ENCODE peak calls at places on chromosome 2, in six cellular contexts. N is GM23248; X is left ventricle myocardium inferior; E is IMR-90; I is fibroblast of lung; H is CD8-positive, alpha-beta T cell. G is an unnamed sample.

GRCh38 chr2:17413031-17413430 is 105.2 kb downstream of the RAD51AP2 start:
- DNase-seq in N (peak; percentile 27), X (no peak), E (peak; percentile 2), I (peak; percentile 94), H (no peak), G (no peak)

GRCh38 chr2:238492905-238493304 is 66.2 kb downstream of the ASB1 start:
- DNase-seq in N (no peak), X (no peak), E (no peak), I (no peak), H (no peak), G (no peak)

GRCh38 chr2:147110317-147110716 is 734.5 kb upstream of the ACVR2A start:
- DNase-seq in N (peak; percentile 57), X (no peak), E (no peak), I (peak; percentile 47), H (no peak), G (no peak)

GRCh38 chr2:150495993-150496627 is 8.6 kb upstream of the RND3 start:
- DNase-seq in N (peak; percentile 96), X (no peak), E (peak; percentile 99), I (peak; percentile 98), H (no peak), G (peak; percentile 91)

GRCh38 chr2:147177449-147177848 is 667.4 kb upstream of the ACVR2A start:
- DNase-seq in N (peak; percentile 69), X (no peak), E (no peak), I (peak; percentile 47), H (no peak), G (no peak)

GRCh38 chr2:33366473-33366872 is 110.0 kb upstream of the RASGRP3 start:
- DNase-seq in N (peak; percentile 68), X (peak; percentile 35), E (no peak), I (peak; percentile 93), H (no peak), G (no peak)

GRCh38 chr2:240420206-240420899 is 15.1 kb upstream of the GPC1 start:
- DNase-seq in N (no peak), X (no peak), E (no peak), I (no peak), H (no peak), G (no peak)

GRCh38 chr2:27960237-27960912 is 69.8 kb downstream of the BABAM2 start:
- DNase-seq in N (peak; percentile 95), X (no peak), E (peak; percentile 93), I (peak; percentile 97), H (no peak), G (no peak)

DNA sequence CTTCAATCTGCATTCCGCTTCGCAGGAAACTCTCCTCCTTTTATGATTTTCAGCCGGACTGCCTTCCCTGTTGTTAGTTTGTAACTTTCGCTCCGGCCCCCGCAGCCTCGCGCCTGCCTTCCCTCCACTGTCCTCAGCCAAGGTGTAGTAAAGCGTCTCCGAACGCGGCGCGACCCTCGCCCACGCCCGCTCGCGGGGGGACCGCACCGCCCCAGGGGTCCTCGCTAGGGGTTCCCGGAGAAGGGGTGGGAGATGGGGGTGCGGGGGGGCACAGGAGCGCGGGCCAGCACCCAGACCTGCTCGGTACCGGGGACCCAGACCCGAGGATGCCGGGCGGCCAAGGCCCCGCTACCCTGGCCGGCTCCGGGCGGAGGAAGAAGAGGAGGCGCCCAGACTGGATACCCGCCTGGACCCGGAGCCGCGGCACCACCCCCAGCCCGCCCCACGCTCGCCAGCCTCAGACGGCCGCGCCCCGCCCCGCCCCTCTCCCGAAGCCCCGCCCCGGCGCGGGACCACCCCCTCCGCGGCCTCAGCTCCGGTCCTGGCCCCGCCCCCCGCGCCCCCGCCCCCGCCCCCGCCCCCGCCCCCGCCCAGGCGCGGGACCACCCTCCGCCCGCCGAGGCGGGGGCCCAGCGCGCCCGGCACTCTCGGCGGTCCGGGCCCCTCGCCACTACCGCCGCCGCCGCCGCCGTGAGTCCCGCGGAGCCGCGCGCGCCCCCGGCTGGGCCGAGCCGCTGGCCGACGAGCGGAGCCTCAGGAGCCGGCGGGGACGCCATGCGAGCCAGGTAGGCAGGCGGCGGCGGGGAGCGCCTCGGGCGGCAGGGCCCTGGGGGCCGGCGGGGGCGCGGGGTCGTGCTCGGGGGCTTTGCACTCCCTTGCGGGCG is at the start of gene SH3BP4:
- DNase-seq in N (peak; percentile 92), X (peak; percentile 88), E (peak; percentile 72), I (peak; percentile 74), H (peak; percentile 18), G (peak; percentile 50)
- H3K4me1 ChIP-seq in N (peaks cover 47% of the 10 kb centered on the region), X (peaks cover 53% of the 10 kb centered on the region), E (peaks cover 32% of the 10 kb centered on the region), I (peaks cover 24% of the 10 kb centered on the region), H (peaks cover 5% of the 10 kb centered on the region), G (peaks cover 29% of the 10 kb centered on the region)

GRCh38 chr2:234977228-234977679 is 25.4 kb downstream of the SH3BP4 start:
- DNase-seq in N (no peak), X (no peak), E (no peak), I (no peak), H (no peak), G (no peak)
- H3K4me1 ChIP-seq in N (peaks cover 74% of the 10 kb centered on the region), X (peaks cover 80% of the 10 kb centered on the region), E (peaks cover 53% of the 10 kb centered on the region), I (peaks cover 34% of the 10 kb centered on the region), H (no peaks in the 10 kb centered on the region), G (peaks cover 33% of the 10 kb centered on the region)

GRCh38 chr2:44746856-44747612 is 194.5 kb upstream of the SIX3 start:
- DNase-seq in N (no peak), X (no peak), E (no peak), I (no peak), H (no peak), G (peak; percentile 73)

GRCh38 chr2:44744961-44745360 is 196.5 kb upstream of the SIX3 start:
- DNase-seq in N (no peak), X (no peak), E (no peak), I (no peak), H (no peak), G (no peak)

GRCh38 chr2:44746367-44746766 is 195.1 kb upstream of the SIX3 start:
- DNase-seq in N (no peak), X (no peak), E (no peak), I (no peak), H (no peak), G (no peak)

GRCh38 chr2:44745460-44745859 is 196.0 kb upstream of the SIX3 start:
- DNase-seq in N (no peak), X (no peak), E (no peak), I (no peak), H (no peak), G (no peak)

DNA sequence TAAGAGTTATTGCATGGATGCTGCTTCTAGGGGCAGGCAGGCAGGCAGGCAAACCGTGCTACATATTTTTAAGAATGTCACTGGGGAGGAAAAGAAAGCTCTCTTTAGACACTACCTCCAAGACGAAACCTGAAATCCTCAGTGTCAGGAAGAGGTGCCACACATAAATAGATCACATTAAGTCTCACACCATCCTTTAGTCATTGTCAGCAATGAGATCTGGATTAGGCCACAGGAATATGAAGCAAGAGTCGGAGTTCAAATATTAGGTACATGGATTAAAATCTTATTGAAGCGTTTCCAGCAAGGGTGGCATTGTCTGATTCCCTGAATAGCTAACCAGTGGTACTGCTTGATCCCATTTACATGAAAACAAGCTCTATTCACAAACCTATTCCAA is 195.6 kb upstream of the SIX3 start:
- DNase-seq in N (no peak), X (no peak), E (no peak), I (no peak), H (no peak), G (no peak)
- H3K4me1 ChIP-seq in N (no peaks in the 10 kb centered on the region), X (peaks cover 30% of the 10 kb centered on the region), E (no peaks in the 10 kb centered on the region), I (no peaks in the 10 kb centered on the region), H (no peaks in the 10 kb centered on the region), G (no peaks in the 10 kb centered on the region)

GRCh38 chr2:191056218-191056617 is 42.2 kb upstream of the STAT1 start:
- DNase-seq in N (no peak), X (no peak), E (no peak), I (no peak), H (no peak), G (no peak)

GRCh38 chr2:191051177-191051576 is 37.2 kb upstream of the STAT1 start:
- DNase-seq in N (peak; percentile 52), X (no peak), E (peak; percentile 55), I (peak; percentile 44), H (no peak), G (no peak)

GRCh38 chr2:191051825-191052778 is 38.1 kb upstream of the STAT1 start:
- DNase-seq in N (peak; percentile 80), X (no peak), E (peak; percentile 74), I (peak; percentile 56), H (no peak), G (peak; percentile 80)

GRCh38 chr2:191050640-191050987 is 36.6 kb upstream of the STAT1 start:
- DNase-seq in N (peak; percentile 90), X (no peak), E (peak; percentile 75), I (peak; percentile 38), H (no peak), G (no peak)

DNA sequence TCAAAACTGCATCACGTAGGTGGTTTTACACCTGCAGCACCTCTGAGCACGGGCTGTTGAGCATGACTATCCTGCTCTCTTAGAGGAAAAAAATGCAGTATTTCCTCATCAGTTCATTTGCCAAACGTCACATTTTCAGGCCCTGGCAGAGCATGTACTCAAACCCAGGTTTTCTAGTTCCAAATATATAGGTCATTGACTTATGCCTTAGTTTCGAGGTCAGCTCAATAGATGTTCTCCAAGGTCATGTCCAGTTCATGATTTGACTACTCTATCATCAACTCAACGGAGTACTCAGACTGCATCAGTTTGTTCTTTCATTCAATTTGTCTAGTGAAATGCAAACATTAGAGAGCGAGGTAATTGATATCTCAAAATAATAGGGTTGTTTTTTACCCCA is 39.3 kb upstream of the STAT1 start:
- DNase-seq in N (no peak), X (no peak), E (no peak), I (no peak), H (no peak), G (no peak)
- H3K4me1 ChIP-seq in N (peaks cover 46% of the 10 kb centered on the region), X (peaks cover 13% of the 10 kb centered on the region), E (peaks cover 16% of the 10 kb centered on the region), I (peaks cover 12% of the 10 kb centered on the region), H (peaks cover 27% of the 10 kb centered on the region), G (no peaks in the 10 kb centered on the region)

GRCh38 chr2:46854260-46854659 is 61.3 kb downstream of the MCFD2 start:
- DNase-seq in N (no peak), X (no peak), E (no peak), I (no peak), H (no peak), G (no peak)

GRCh38 chr2:46852124-46852523 is 63.5 kb downstream of the MCFD2 start:
- DNase-seq in N (no peak), X (no peak), E (no peak), I (no peak), H (no peak), G (no peak)

GRCh38 chr2:46849741-46850474 is 65.7 kb downstream of the MCFD2 start:
- DNase-seq in N (peak; percentile 27), X (peak; percentile 69), E (peak; percentile 97), I (peak; percentile 98), H (no peak), G (no peak)

GRCh38 chr2:46850742-46851141 is 64.9 kb downstream of the MCFD2 start:
- DNase-seq in N (peak; percentile 78), X (peak; percentile 45), E (peak; percentile 97), I (peak; percentile 99), H (no peak), G (no peak)

GRCh38 chr2:46852598-46852997 is 63.0 kb downstream of the MCFD2 start:
- DNase-seq in N (peak; percentile 38), X (no peak), E (no peak), I (no peak), H (no peak), G (peak; percentile 40)
- H3K4me1 ChIP-seq in N (peaks cover 79% of the 10 kb centered on the region), X (peaks cover 71% of the 10 kb centered on the region), E (peaks cover 56% of the 10 kb centered on the region), I (peaks cover 55% of the 10 kb centered on the region), H (no peaks in the 10 kb centered on the region), G (peaks cover 14% of the 10 kb centered on the region)